ENCODE peak calls at places on chromosomes 16 and 17, in nine cellular contexts. One of them, this sample, is unnamed.

GRCh38 chr17:55496094-55496881 is 15.0 kb downstream of the SMIM36 start:
- DNase-seq in heart right ventricle: no peak
- DNase-seq in CD4-positive, alpha-beta T cell: no peak
- DNase-seq in cardiac muscle cell: peak; percentile 94
- DNase-seq in pancreas: no peak
- DNase-seq in CD8-positive, alpha-beta memory T cell: no peak
- DNase-seq in IMR-90: peak; percentile 67
- DNase-seq in psoas muscle: no peak
- DNase-seq in tibial nerve: peak; percentile 13
- DNase-seq in this sample: no peak

GRCh38 chr16:7268182-7268581 is 64.5 kb upstream of the RBFOX1 start:
- DNase-seq in heart right ventricle: no peak
- DNase-seq in CD4-positive, alpha-beta T cell: no peak
- DNase-seq in cardiac muscle cell: no peak
- DNase-seq in pancreas: no peak
- DNase-seq in CD8-positive, alpha-beta memory T cell: no peak
- DNase-seq in IMR-90: no peak
- DNase-seq in psoas muscle: no peak
- DNase-seq in tibial nerve: peak; percentile 37
- DNase-seq in this sample: peak; percentile 19

GRCh38 chr16:72013888-72014538 is 5.5 kb downstream of the DHODH start:
- DNase-seq in heart right ventricle: peak; percentile 44
- DNase-seq in CD4-positive, alpha-beta T cell: no peak
- DNase-seq in cardiac muscle cell: peak; percentile 82
- DNase-seq in pancreas: no peak
- DNase-seq in CD8-positive, alpha-beta memory T cell: no peak
- DNase-seq in IMR-90: no peak
- DNase-seq in psoas muscle: peak; percentile 68
- DNase-seq in tibial nerve: no peak
- DNase-seq in this sample: no peak

GRCh38 chr17:28618464-28618863 is 4.5 kb upstream of the RSKR start:
- DNase-seq in heart right ventricle: no peak
- DNase-seq in CD4-positive, alpha-beta T cell: no peak
- DNase-seq in cardiac muscle cell: no peak
- DNase-seq in pancreas: no peak
- DNase-seq in CD8-positive, alpha-beta memory T cell: no peak
- DNase-seq in IMR-90: no peak
- DNase-seq in psoas muscle: no peak
- DNase-seq in tibial nerve: no peak
- DNase-seq in this sample: no peak

GRCh38 chr16:30349695-30350094 is 5.4 kb downstream of the CD2BP2 start:
- DNase-seq in heart right ventricle: no peak
- DNase-seq in CD4-positive, alpha-beta T cell: no peak
- DNase-seq in cardiac muscle cell: no peak
- DNase-seq in pancreas: no peak
- DNase-seq in CD8-positive, alpha-beta memory T cell: no peak
- DNase-seq in IMR-90: no peak
- DNase-seq in psoas muscle: peak; percentile 35
- DNase-seq in tibial nerve: no peak
- DNase-seq in this sample: no peak

GRCh38 chr17:6660765-6661463 is 9.4 kb downstream of the C17orf100 start:
- DNase-seq in heart right ventricle: no peak
- DNase-seq in CD4-positive, alpha-beta T cell: no peak
- DNase-seq in cardiac muscle cell: no peak
- DNase-seq in pancreas: no peak
- DNase-seq in CD8-positive, alpha-beta memory T cell: no peak
- DNase-seq in IMR-90: no peak
- DNase-seq in psoas muscle: no peak
- DNase-seq in tibial nerve: no peak
- DNase-seq in this sample: no peak

GRCh38 chr17:49748223-49748622 is 15.7 kb downstream of the FAM117A start:
- DNase-seq in heart right ventricle: no peak
- DNase-seq in CD4-positive, alpha-beta T cell: no peak
- DNase-seq in cardiac muscle cell: no peak
- DNase-seq in pancreas: no peak
- DNase-seq in CD8-positive, alpha-beta memory T cell: peak; percentile 49
- DNase-seq in IMR-90: no peak
- DNase-seq in psoas muscle: no peak
- DNase-seq in tibial nerve: no peak
- DNase-seq in this sample: no peak

GRCh38 chr17:31061678-31062077 is 33.1 kb upstream of the NF1 start:
- DNase-seq in heart right ventricle: no peak
- DNase-seq in CD4-positive, alpha-beta T cell: no peak
- DNase-seq in cardiac muscle cell: no peak
- DNase-seq in pancreas: no peak
- DNase-seq in CD8-positive, alpha-beta memory T cell: no peak
- DNase-seq in IMR-90: no peak
- DNase-seq in psoas muscle: no peak
- DNase-seq in tibial nerve: no peak
- DNase-seq in this sample: no peak

GRCh38 chr17:18129041-18129502 is 20.5 kb downstream of the MYO15A start:
- DNase-seq in heart right ventricle: no peak
- DNase-seq in CD4-positive, alpha-beta T cell: no peak
- DNase-seq in cardiac muscle cell: peak; percentile 58
- DNase-seq in pancreas: no peak
- DNase-seq in CD8-positive, alpha-beta memory T cell: no peak
- DNase-seq in IMR-90: peak; percentile 68
- DNase-seq in psoas muscle: no peak
- DNase-seq in tibial nerve: no peak
- DNase-seq in this sample: no peak

GRCh38 chr16:49828545-49829267 is 27.2 kb downstream of the ZNF423 start:
- DNase-seq in heart right ventricle: peak; percentile 55
- DNase-seq in CD4-positive, alpha-beta T cell: no peak
- DNase-seq in cardiac muscle cell: no peak
- DNase-seq in pancreas: no peak
- DNase-seq in CD8-positive, alpha-beta memory T cell: no peak
- DNase-seq in IMR-90: no peak
- DNase-seq in psoas muscle: peak; percentile 69
- DNase-seq in tibial nerve: peak; percentile 24
- DNase-seq in this sample: peak; percentile 57
- H3K27ac ChIP-seq in heart right ventricle: peak overlapping the region; percentile 66
- H3K27ac ChIP-seq in CD4-positive, alpha-beta T cell: no peak overlapping the region
- H3K27ac ChIP-seq in cardiac muscle cell: no peak overlapping the region
- H3K27ac ChIP-seq in pancreas: no peak overlapping the region
- H3K27ac ChIP-seq in CD8-positive, alpha-beta memory T cell: no peak overlapping the region
- H3K27ac ChIP-seq in IMR-90: no peak overlapping the region
- H3K27ac ChIP-seq in psoas muscle: peak overlapping the region; percentile 93
- H3K27ac ChIP-seq in tibial nerve: peak overlapping the region; percentile 80
- H3K27ac ChIP-seq in this sample: peak overlapping the region; percentile 44

GRCh38 chr16:19882641-19883040 is 2.0 kb downstream of the GPRC5B start:
- DNase-seq in heart right ventricle: no peak
- DNase-seq in CD4-positive, alpha-beta T cell: no peak
- DNase-seq in cardiac muscle cell: no peak
- DNase-seq in pancreas: no peak
- DNase-seq in CD8-positive, alpha-beta memory T cell: no peak
- DNase-seq in IMR-90: no peak
- DNase-seq in psoas muscle: no peak
- DNase-seq in tibial nerve: no peak
- DNase-seq in this sample: no peak
- H3K27ac ChIP-seq in heart right ventricle: peak overlapping the region; percentile 95
- H3K27ac ChIP-seq in CD4-positive, alpha-beta T cell: no peak overlapping the region
- H3K27ac ChIP-seq in cardiac muscle cell: no peak overlapping the region
- H3K27ac ChIP-seq in pancreas: peak overlapping the region; percentile 55
- H3K27ac ChIP-seq in CD8-positive, alpha-beta memory T cell: no peak overlapping the region
- H3K27ac ChIP-seq in IMR-90: no peak overlapping the region
- H3K27ac ChIP-seq in psoas muscle: peak overlapping the region; percentile 92
- H3K27ac ChIP-seq in tibial nerve: peak overlapping the region; percentile 78
- H3K27ac ChIP-seq in this sample: peak overlapping the region; percentile 91

GRCh38 chr17:68573338-68573737 is 27.8 kb downstream of the FAM20A start:
- DNase-seq in heart right ventricle: no peak
- DNase-seq in CD4-positive, alpha-beta T cell: no peak
- DNase-seq in cardiac muscle cell: no peak
- DNase-seq in pancreas: no peak
- DNase-seq in CD8-positive, alpha-beta memory T cell: no peak
- DNase-seq in IMR-90: no peak
- DNase-seq in psoas muscle: no peak
- DNase-seq in tibial nerve: no peak
- DNase-seq in this sample: no peak
- H3K27ac ChIP-seq in heart right ventricle: no peak overlapping the region
- H3K27ac ChIP-seq in CD4-positive, alpha-beta T cell: no peak overlapping the region
- H3K27ac ChIP-seq in cardiac muscle cell: no peak overlapping the region
- H3K27ac ChIP-seq in pancreas: no peak overlapping the region
- H3K27ac ChIP-seq in CD8-positive, alpha-beta memory T cell: no peak overlapping the region
- H3K27ac ChIP-seq in IMR-90: no peak overlapping the region
- H3K27ac ChIP-seq in psoas muscle: no peak overlapping the region
- H3K27ac ChIP-seq in tibial nerve: no peak overlapping the region
- H3K27ac ChIP-seq in this sample: no peak overlapping the region

DNA sequence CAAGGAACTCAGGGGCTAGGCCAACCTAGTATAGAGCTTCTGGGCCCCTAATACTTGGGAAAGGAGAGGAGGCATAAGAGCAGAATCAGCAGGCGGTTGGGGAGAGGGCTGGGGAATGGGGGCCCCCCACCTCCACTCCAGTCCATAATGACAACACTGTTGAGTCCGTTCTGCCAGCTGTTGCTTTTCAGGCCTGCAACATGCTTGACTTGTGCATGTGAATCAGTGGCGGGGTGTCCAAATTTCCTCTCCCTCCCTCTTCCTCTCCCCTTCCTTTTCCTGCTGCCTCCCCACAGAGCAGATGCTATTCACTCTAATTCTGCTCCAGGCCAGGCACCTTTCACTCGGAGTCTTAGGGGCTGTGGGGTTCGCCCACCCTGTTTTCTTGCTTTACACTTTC is 31.7 kb downstream of the SGSM2 start:
- DNase-seq in heart right ventricle: no peak
- DNase-seq in CD4-positive, alpha-beta T cell: no peak
- DNase-seq in cardiac muscle cell: peak; percentile 42
- DNase-seq in pancreas: no peak
- DNase-seq in CD8-positive, alpha-beta memory T cell: no peak
- DNase-seq in IMR-90: no peak
- DNase-seq in psoas muscle: no peak
- DNase-seq in tibial nerve: no peak
- DNase-seq in this sample: no peak
- H3K27ac ChIP-seq in heart right ventricle: no peak overlapping the region
- H3K27ac ChIP-seq in CD4-positive, alpha-beta T cell: no peak overlapping the region
- H3K27ac ChIP-seq in cardiac muscle cell: no peak overlapping the region
- H3K27ac ChIP-seq in pancreas: no peak overlapping the region
- H3K27ac ChIP-seq in CD8-positive, alpha-beta memory T cell: no peak overlapping the region
- H3K27ac ChIP-seq in IMR-90: no peak overlapping the region
- H3K27ac ChIP-seq in psoas muscle: no peak overlapping the region
- H3K27ac ChIP-seq in tibial nerve: no peak overlapping the region
- H3K27ac ChIP-seq in this sample: no peak overlapping the region

GRCh38 chr16:4381072-4381934 is 9.7 kb downstream of the VASN start:
- DNase-seq in heart right ventricle: peak; percentile 20
- DNase-seq in CD4-positive, alpha-beta T cell: no peak
- DNase-seq in cardiac muscle cell: no peak
- DNase-seq in pancreas: no peak
- DNase-seq in CD8-positive, alpha-beta memory T cell: no peak
- DNase-seq in IMR-90: no peak
- DNase-seq in psoas muscle: peak; percentile 90
- DNase-seq in tibial nerve: no peak
- DNase-seq in this sample: no peak

GRCh38 chr16:4380131-4381063 is 8.7 kb downstream of the VASN start:
- DNase-seq in heart right ventricle: peak; percentile 16
- DNase-seq in CD4-positive, alpha-beta T cell: no peak
- DNase-seq in cardiac muscle cell: no peak
- DNase-seq in pancreas: no peak
- DNase-seq in CD8-positive, alpha-beta memory T cell: no peak
- DNase-seq in IMR-90: no peak
- DNase-seq in psoas muscle: no peak
- DNase-seq in tibial nerve: no peak
- DNase-seq in this sample: no peak

GRCh38 chr16:4383591-4384495 is 12.2 kb downstream of the VASN start:
- DNase-seq in heart right ventricle: no peak
- DNase-seq in CD4-positive, alpha-beta T cell: no peak
- DNase-seq in cardiac muscle cell: no peak
- DNase-seq in pancreas: no peak
- DNase-seq in CD8-positive, alpha-beta memory T cell: no peak
- DNase-seq in IMR-90: no peak
- DNase-seq in psoas muscle: no peak
- DNase-seq in tibial nerve: no peak
- DNase-seq in this sample: no peak

GRCh38 chr16:4382795-4383357 is 11.2 kb downstream of the VASN start:
- DNase-seq in heart right ventricle: no peak
- DNase-seq in CD4-positive, alpha-beta T cell: no peak
- DNase-seq in cardiac muscle cell: no peak
- DNase-seq in pancreas: no peak
- DNase-seq in CD8-positive, alpha-beta memory T cell: no peak
- DNase-seq in IMR-90: no peak
- DNase-seq in psoas muscle: no peak
- DNase-seq in tibial nerve: no peak
- DNase-seq in this sample: peak; percentile 33

GRCh38 chr16:4381935-4382794 is 10.5 kb downstream of the VASN start:
- DNase-seq in heart right ventricle: no peak
- DNase-seq in CD4-positive, alpha-beta T cell: no peak
- DNase-seq in cardiac muscle cell: no peak
- DNase-seq in pancreas: no peak
- DNase-seq in CD8-positive, alpha-beta memory T cell: no peak
- DNase-seq in IMR-90: no peak
- DNase-seq in psoas muscle: no peak
- DNase-seq in tibial nerve: no peak
- DNase-seq in this sample: peak; percentile 18
- H3K27ac ChIP-seq in heart right ventricle: no peak overlapping the region
- H3K27ac ChIP-seq in CD4-positive, alpha-beta T cell: no peak overlapping the region
- H3K27ac ChIP-seq in cardiac muscle cell: no peak overlapping the region
- H3K27ac ChIP-seq in pancreas: no peak overlapping the region
- H3K27ac ChIP-seq in CD8-positive, alpha-beta memory T cell: no peak overlapping the region
- H3K27ac ChIP-seq in IMR-90: no peak overlapping the region
- H3K27ac ChIP-seq in psoas muscle: peak overlapping the region; percentile 68
- H3K27ac ChIP-seq in tibial nerve: peak overlapping the region; percentile 85
- H3K27ac ChIP-seq in this sample: no peak overlapping the region

DNA sequence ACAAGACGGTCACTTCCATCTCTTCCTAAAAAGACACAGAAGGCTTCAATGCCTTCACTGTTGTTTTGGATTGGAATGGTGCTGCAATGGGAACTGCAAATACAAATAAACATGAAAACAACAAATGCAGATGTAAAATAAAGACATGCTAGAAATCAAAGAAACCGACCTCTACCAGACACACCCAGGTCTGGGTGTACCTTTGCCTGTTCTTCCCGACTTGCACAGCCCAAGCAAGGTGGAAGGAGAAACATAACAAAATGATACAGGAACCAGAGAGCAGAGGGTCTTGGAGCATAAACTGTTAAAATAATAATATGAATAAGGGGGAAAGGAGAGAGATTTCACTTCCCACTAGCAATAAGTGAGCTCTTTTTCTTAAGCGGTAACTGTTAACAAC is 17.3 kb downstream of the RFFL start:
- DNase-seq in heart right ventricle: no peak
- DNase-seq in CD4-positive, alpha-beta T cell: no peak
- DNase-seq in cardiac muscle cell: no peak
- DNase-seq in pancreas: no peak
- DNase-seq in CD8-positive, alpha-beta memory T cell: no peak
- DNase-seq in IMR-90: no peak
- DNase-seq in psoas muscle: no peak
- DNase-seq in tibial nerve: no peak
- DNase-seq in this sample: no peak
- H3K27ac ChIP-seq in heart right ventricle: no peak overlapping the region
- H3K27ac ChIP-seq in CD4-positive, alpha-beta T cell: peak overlapping the region; percentile 82
- H3K27ac ChIP-seq in cardiac muscle cell: no peak overlapping the region
- H3K27ac ChIP-seq in pancreas: no peak overlapping the region
- H3K27ac ChIP-seq in CD8-positive, alpha-beta memory T cell: peak overlapping the region; percentile 60
- H3K27ac ChIP-seq in IMR-90: no peak overlapping the region
- H3K27ac ChIP-seq in psoas muscle: no peak overlapping the region
- H3K27ac ChIP-seq in tibial nerve: no peak overlapping the region
- H3K27ac ChIP-seq in this sample: no peak overlapping the region